ENCODE peak calls at places on chromosomes 16 and 17, in six cellular contexts. N is CD8-positive, alpha-beta T cell; D is tibial nerve; K is fibroblast of lung; W is prostate gland; I is astrocyte. R is an unnamed sample.

GRCh38 chr16:22789281-22789945 is 24.5 kb upstream of the HS3ST2 start:
- DNase-seq in N (no peak), D (no peak), K (no peak), W (no peak), I (no peak), R (no peak)

GRCh38 chr16:82231021-82231787 is 61.2 kb upstream of the MPHOSPH6 start:
- DNase-seq in N (no peak), D (no peak), K (no peak), W (peak; percentile 27), I (no peak), R (no peak)

GRCh38 chr17:66331038-66331816 is 28.8 kb downstream of the PRKCA start:
- DNase-seq in N (peak; percentile 31), D (no peak), K (no peak), W (no peak), I (no peak), R (no peak)

GRCh38 chr17:18236494-18236893 is 11.1 kb downstream of the LLGL1 start:
- DNase-seq in N (no peak), D (no peak), K (no peak), W (no peak), I (no peak), R (no peak)

GRCh38 chr16:31868701-31869167 is 4.9 kb upstream of the ZNF267 start:
- DNase-seq in N (peak; percentile 88), D (peak; percentile 99), K (peak; percentile 49), W (peak; percentile 68), I (peak; percentile 32), R (peak; percentile 79)

GRCh38 chr16:55435387-55435786 is 43.6 kb upstream of the MMP2 start:
- DNase-seq in N (no peak), D (no peak), K (no peak), W (no peak), I (no peak), R (no peak)

GRCh38 chr17:81867952-81868673 is 3.0 kb downstream of the ARHGDIA start:
- DNase-seq in N (no peak), D (no peak), K (no peak), W (no peak), I (no peak), R (no peak)

GRCh38 chr17:37662358-37662757 is 19.1 kb upstream of the DDX52 start:
- DNase-seq in N (no peak), D (no peak), K (no peak), W (no peak), I (no peak), R (no peak)

GRCh38 chr16:66927012-66927436 is 1.7 kb upstream of the RRAD start:
- DNase-seq in N (no peak), D (no peak), K (peak; percentile 91), W (no peak), I (peak; percentile 89), R (peak; percentile 49)

GRCh38 chr17:16442594-16443389 is 27.4 kb downstream of the TRPV2 start:
- DNase-seq in N (no peak), D (no peak), K (peak; percentile 15), W (no peak), I (no peak), R (peak; percentile 47)

GRCh38 chr16:28289939-28290862 is 2.1 kb upstream of the SBK1 start:
- DNase-seq in N (no peak), D (no peak), K (no peak), W (no peak), I (no peak), R (no peak)

GRCh38 chr17:82536220-82537201 is 17.0 kb downstream of the FOXK2 start:
- DNase-seq in N (no peak), D (peak; percentile 52), K (peak; percentile 86), W (peak; percentile 30), I (peak; percentile 84), R (peak; percentile 43)

GRCh38 chr17:44610871-44611270 is 45.4 kb upstream of the MEIOC start:
- DNase-seq in N (no peak), D (no peak), K (peak; percentile 26), W (no peak), I (no peak), R (no peak)

GRCh38 chr16:68762996-68763756 is 26.1 kb downstream of the CDH1 start:
- DNase-seq in N (no peak), D (no peak), K (peak; percentile 63), W (peak; percentile 49), I (peak; percentile 55), R (no peak)

GRCh38 chr16:49466881-49467280 is 93.3 kb downstream of the C16orf78 start:
- DNase-seq in N (peak; percentile 9), D (no peak), K (no peak), W (no peak), I (no peak), R (no peak)

GRCh38 chr17:78271419-78272160 is 40.2 kb downstream of the TMEM235 start:
- DNase-seq in N (no peak), D (no peak), K (no peak), W (no peak), I (no peak), R (no peak)

GRCh38 chr16:66344533-66345145 is 21.9 kb upstream of the CDH5 start:
- DNase-seq in N (peak; percentile 35), D (peak; percentile 86), K (peak; percentile 18), W (no peak), I (no peak), R (peak; percentile 41)

GRCh38 chr17:50638851-50639767 is 4.4 kb downstream of the ABCC3 start:
- DNase-seq in N (no peak), D (peak; percentile 91), K (peak; percentile 98), W (peak; percentile 96), I (peak; percentile 96), R (no peak)

GRCh38 chr17:62995377-62995885 is 29.4 kb downstream of the TANC2 start:
- DNase-seq in N (no peak), D (no peak), K (peak; percentile 37), W (no peak), I (peak; percentile 27), R (peak; percentile 38)

GRCh38 chr16:71648921-71649320 is 22.9 kb downstream of the MARVELD3 start:
- DNase-seq in N (no peak), D (no peak), K (no peak), W (no peak), I (no peak), R (no peak)

GRCh38 chr17:378068-378467 is 25.5 kb upstream of the RPH3AL start:
- DNase-seq in N (no peak), D (no peak), K (no peak), W (no peak), I (no peak), R (no peak)

GRCh38 chr16:56202036-56202435 is 10.7 kb downstream of the GNAO1 start:
- DNase-seq in N (peak; percentile 24), D (no peak), K (peak; percentile 23), W (no peak), I (no peak), R (peak; percentile 32)

GRCh38 chr17:16910341-16910740 is 61.6 kb downstream of the TNFRSF13B start:
- DNase-seq in N (no peak), D (no peak), K (no peak), W (no peak), I (no peak), R (no peak)

GRCh38 chr16:89164436-89164835 is 7.1 kb upstream of the CDH15 start:
- DNase-seq in N (no peak), D (no peak), K (no peak), W (no peak), I (no peak), R (no peak)
- H3K4me3 ChIP-seq in N (no peak overlapping the region), D (no peak overlapping the region), K (no peak overlapping the region), W (no peak overlapping the region), I (no peak overlapping the region), R (no peak overlapping the region)

DNA sequence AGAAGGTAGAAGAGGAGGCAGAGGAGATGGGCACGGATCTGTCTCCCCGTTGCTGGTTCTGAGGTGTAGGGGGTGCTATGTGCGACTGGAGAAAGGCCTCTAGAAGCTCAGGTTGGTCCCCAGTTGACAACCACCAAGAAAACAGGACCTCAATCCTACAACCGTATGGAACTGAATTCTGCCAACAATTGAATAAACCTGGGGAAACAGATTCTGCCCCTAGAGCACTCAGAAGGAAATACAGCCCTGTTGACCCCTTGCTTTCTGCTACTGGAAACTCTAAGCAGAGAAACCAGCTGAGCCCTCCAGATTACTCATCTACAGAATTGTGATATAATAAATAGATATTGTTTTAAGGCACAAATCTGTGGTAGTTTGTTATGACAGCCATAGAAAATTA is 313.0 kb upstream of the GOT2 start:
- DNase-seq in N (no peak), D (no peak), K (no peak), W (no peak), I (no peak), R (no peak)
- TF ChIP-seq CTCF in N (no peak), D (no peak), K (no peak), W (no peak), I (no peak), R (no peak)

GRCh38 chr16:72991211-72991610 is 56.7 kb downstream of the ZFHX3 start:
- DNase-seq in N (no peak), D (no peak), K (peak; percentile 43), W (no peak), I (peak; percentile 19), R (no peak)

GRCh38 chr16:72988568-72988967 is 59.4 kb downstream of the ZFHX3 start:
- DNase-seq in N (no peak), D (no peak), K (no peak), W (no peak), I (no peak), R (no peak)

GRCh38 chr16:72990571-72990970 is 57.4 kb downstream of the ZFHX3 start:
- DNase-seq in N (no peak), D (no peak), K (no peak), W (no peak), I (no peak), R (no peak)

GRCh38 chr16:72989203-72989991 is 58.5 kb downstream of the ZFHX3 start:
- DNase-seq in N (no peak), D (peak; percentile 58), K (peak; percentile 96), W (peak; percentile 76), I (peak; percentile 95), R (no peak)

DNA sequence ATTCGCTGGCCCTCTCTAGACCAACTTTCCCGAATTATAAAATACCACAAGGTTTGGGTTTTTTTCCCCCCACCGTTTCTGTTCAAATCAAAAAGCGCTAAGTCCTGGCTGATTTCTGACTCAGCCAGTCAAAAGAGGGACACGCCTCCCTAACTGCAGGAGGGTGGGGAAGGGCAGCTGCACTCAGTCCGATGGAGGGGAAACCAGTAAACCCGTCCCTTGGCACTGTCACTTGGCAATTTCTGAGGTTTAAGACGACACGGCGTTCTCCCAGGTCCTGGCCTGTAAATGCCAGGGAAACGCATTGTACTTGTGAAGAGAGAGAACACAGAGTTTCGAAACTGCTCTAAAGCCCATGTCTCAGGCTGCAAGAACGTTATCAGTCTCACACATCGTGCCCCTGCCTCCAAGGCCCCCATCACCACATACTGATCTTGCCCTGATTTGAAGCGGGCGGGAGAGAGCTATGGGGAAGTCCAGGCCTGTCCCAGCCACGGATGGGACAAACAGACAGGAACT is 57.9 kb downstream of the ZFHX3 start:
- DNase-seq in N (no peak), D (peak; percentile 81), K (peak; percentile 80), W (peak; percentile 97), I (peak; percentile 72), R (no peak)
- H3K4me3 ChIP-seq in N (no peak overlapping the region), D (peak overlapping the region; percentile 27), K (peak overlapping the region; percentile 53), W (peak overlapping the region; percentile 22), I (peak overlapping the region; percentile 45), R (no peak overlapping the region)

DNA sequence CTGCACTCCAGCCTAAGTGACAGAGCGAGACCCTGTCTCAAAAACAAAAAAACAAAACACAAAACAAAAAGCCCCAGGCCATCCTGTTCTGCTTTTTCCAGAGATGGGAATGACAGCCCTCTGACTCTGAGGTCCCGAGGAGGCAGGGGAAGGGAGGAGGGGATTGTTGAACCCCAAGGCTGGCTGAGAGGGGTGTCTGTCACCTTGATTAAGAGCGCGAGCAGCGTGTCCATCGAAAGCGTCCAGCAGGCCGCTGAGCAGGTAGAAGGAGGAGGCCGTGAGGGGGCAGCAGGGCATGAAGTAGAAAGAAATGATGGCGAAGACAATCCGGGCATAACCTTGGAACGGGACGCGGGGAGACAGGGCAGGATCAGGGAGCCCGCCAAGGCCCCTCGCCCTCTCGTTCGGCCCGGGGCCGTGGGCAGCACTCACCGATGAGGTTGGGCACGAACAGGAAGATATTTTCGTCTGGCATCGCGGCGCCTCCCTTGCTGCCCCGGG is 593 bp downstream of the CDIPT start:
- DNase-seq in N (no peak), D (no peak), K (no peak), W (peak; percentile 39), I (no peak), R (peak; percentile 10)
- TF ChIP-seq CTCF in N (no peak), D (no peak), K (peak; percentile 6), W (no peak), I (no peak), R (no peak)